ENCODE peak calls at places on chromosome 14, in seven cellular contexts. One of them, this sample, is unnamed.

GRCh38 chr14:51139221-51139681 is 44.3 kb upstream of the TRIM9 start:
- DNase-seq in GM12878: no peak
- DNase-seq in NT2/D1: no peak
- DNase-seq in HepG2: no peak
- DNase-seq in HCT116: no peak
- DNase-seq in H1: no peak
- DNase-seq in K562: no peak
- DNase-seq in this sample: no peak

GRCh38 chr14:50001146-50001998 is 108.5 kb downstream of the ARF6 start:
- DNase-seq in NT2/D1: no peak
- DNase-seq in H1: no peak
- DNase-seq in K562: peak
- DNase-seq in HCT116: peak
- DNase-seq in HepG2: peak
- DNase-seq in GM12878: no peak
- DNase-seq in this sample: no peak

GRCh38 chr14:102902523-102903247 is 19.8 kb upstream of the AMN start:
- DNase-seq in HepG2: no peak
- DNase-seq in NT2/D1: no peak
- DNase-seq in K562: no peak
- DNase-seq in GM12878: no peak
- DNase-seq in H1: no peak
- DNase-seq in HCT116: no peak
- DNase-seq in this sample: peak

GRCh38 chr14:105138551-105139111 is 29.9 kb downstream of the JAG2 start:
- DNase-seq in H1: no peak
- DNase-seq in HepG2: no peak
- DNase-seq in GM12878: no peak
- DNase-seq in NT2/D1: no peak
- DNase-seq in K562: no peak
- DNase-seq in HCT116: no peak
- DNase-seq in this sample: no peak

GRCh38 chr14:105053996-105054395 is 11.2 kb downstream of the GPR132 start:
- DNase-seq in HepG2: no peak
- DNase-seq in H1: no peak
- DNase-seq in GM12878: no peak
- DNase-seq in HCT116: no peak
- DNase-seq in NT2/D1: no peak
- DNase-seq in K562: no peak
- DNase-seq in this sample: peak

GRCh38 chr14:97692084-97692483 is 894.9 kb downstream of the VRK1 start:
- DNase-seq in NT2/D1: no peak
- DNase-seq in HCT116: no peak
- DNase-seq in HepG2: no peak
- DNase-seq in GM12878: no peak
- DNase-seq in H1: no peak
- DNase-seq in K562: no peak
- DNase-seq in this sample: no peak

GRCh38 chr14:102120888-102121287 is 18.8 kb upstream of the WDR20 start:
- DNase-seq in K562: no peak
- DNase-seq in GM12878: no peak
- DNase-seq in NT2/D1: no peak
- DNase-seq in HCT116: no peak
- DNase-seq in HepG2: no peak
- DNase-seq in H1: no peak
- DNase-seq in this sample: no peak

GRCh38 chr14:34301107-34301734 is 160.8 kb downstream of the SPTSSA start:
- DNase-seq in H1: no peak
- DNase-seq in NT2/D1: peak
- DNase-seq in K562: peak
- DNase-seq in GM12878: peak
- DNase-seq in HepG2: peak
- DNase-seq in HCT116: peak
- DNase-seq in this sample: peak

GRCh38 chr14:75317148-75317547 is 38.5 kb downstream of the FOS start:
- DNase-seq in HepG2: no peak
- DNase-seq in GM12878: no peak
- DNase-seq in K562: no peak
- DNase-seq in H1: no peak
- DNase-seq in HCT116: no peak
- DNase-seq in NT2/D1: no peak
- DNase-seq in this sample: no peak

GRCh38 chr14:24042733-24043132 is 9.1 kb upstream of the CARMIL3 start:
- DNase-seq in HepG2: no peak
- DNase-seq in HCT116: no peak
- DNase-seq in H1: no peak
- DNase-seq in K562: no peak
- DNase-seq in GM12878: no peak
- DNase-seq in NT2/D1: no peak
- DNase-seq in this sample: no peak

DNA sequence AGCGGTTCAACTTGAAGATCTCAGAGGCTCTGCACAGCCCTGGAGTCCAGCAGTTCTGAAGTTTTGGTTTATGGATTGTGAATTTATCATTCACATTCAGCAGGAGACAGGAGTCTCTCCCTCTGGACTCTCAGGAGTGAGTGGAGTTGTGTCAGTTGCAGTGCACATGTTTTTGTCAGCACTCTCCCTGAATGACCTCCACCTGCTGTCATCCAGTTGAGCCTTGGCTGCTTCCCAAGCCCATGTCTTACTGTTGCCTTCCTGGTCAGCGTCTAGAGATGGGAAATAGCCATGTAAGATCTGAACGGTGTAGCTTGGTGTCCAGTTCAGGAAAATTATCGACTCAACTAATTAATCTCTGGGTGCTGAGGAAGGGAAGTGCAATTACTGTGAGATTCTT is 133.2 kb downstream of the PRKCH start:
- DNase-seq in H1: no peak
- DNase-seq in GM12878: no peak
- DNase-seq in K562: no peak
- DNase-seq in NT2/D1: no peak
- DNase-seq in HepG2: no peak
- DNase-seq in HCT116: no peak
- DNase-seq in this sample: no peak
- TF ChIP-seq YY1 in H1: no peak
- TF ChIP-seq YY1 in GM12878: no peak
- TF ChIP-seq YY1 in K562: no peak
- TF ChIP-seq YY1 in NT2/D1: no peak
- TF ChIP-seq YY1 in HepG2: no peak
- TF ChIP-seq YY1 in HCT116: no peak
- TF ChIP-seq YY1 in this sample: no peak

DNA sequence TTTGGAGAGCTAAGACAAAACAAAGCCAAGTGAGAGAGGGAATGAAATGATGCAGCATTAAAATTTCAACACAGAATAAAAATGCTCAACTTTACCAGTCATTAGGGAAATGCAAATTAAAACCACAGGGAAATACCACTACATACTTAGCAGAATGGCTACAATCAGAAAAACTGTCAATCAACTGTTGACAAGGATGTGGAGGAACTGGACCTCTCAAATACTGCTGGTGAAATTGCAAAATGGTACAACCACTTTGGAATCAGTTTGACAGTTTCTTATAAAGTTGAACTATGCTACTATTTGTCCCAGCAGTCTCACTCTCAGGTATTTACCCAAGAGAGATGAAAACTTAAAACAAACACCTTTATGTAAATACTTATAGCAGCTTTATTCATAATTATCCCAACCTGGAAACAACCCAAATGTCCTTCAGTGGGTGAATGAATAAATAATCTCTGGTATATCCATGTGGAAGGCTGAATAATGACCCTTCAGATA is 43.7 kb upstream of the KTN1 start:
- DNase-seq in NT2/D1: no peak
- DNase-seq in HepG2: no peak
- DNase-seq in H1: no peak
- DNase-seq in HCT116: no peak
- DNase-seq in K562: no peak
- DNase-seq in GM12878: no peak
- DNase-seq in this sample: no peak
- TF ChIP-seq YY1 in NT2/D1: no peak
- TF ChIP-seq YY1 in HepG2: no peak
- TF ChIP-seq YY1 in H1: no peak
- TF ChIP-seq YY1 in HCT116: no peak
- TF ChIP-seq YY1 in K562: no peak
- TF ChIP-seq YY1 in GM12878: no peak
- TF ChIP-seq YY1 in this sample: no peak

GRCh38 chr14:22614240-22614799 is 16.2 kb downstream of the ABHD4 start:
- DNase-seq in HCT116: peak
- DNase-seq in H1: no peak
- DNase-seq in GM12878: no peak
- DNase-seq in K562: no peak
- DNase-seq in NT2/D1: no peak
- DNase-seq in HepG2: peak
- DNase-seq in this sample: no peak
- TF ChIP-seq YY1 in HCT116: no peak
- TF ChIP-seq YY1 in H1: no peak
- TF ChIP-seq YY1 in GM12878: no peak
- TF ChIP-seq YY1 in K562: no peak
- TF ChIP-seq YY1 in NT2/D1: no peak
- TF ChIP-seq YY1 in HepG2: no peak
- TF ChIP-seq YY1 in this sample: no peak

DNA sequence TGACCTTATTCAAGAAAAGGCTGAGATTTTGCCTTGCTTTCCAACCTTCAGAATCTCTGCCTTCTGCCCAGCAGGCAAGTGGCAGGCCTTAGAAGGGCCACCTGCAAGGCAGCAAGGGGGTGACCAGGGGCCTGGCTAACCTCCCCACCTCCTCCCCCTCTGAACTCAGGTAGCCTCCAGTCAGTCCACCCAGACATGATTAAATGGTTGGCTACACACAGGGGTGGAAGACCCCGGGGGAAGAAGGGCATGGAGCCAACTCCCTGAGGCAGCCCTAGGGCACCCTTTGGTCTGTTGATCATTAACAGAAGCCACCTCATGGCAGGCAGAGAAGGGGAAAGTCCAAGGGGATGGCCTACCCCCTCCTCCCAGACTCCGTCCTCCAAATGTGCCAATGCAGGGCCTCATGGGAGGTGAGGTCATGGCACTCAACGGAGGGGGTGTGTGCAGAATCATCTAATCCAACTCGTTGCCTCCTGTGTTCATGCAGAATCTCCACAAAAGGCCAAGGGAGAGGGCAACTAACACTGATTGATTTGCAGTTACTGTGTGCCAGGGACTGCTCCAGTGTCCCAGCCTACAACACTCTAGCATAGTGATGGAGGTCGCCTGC is 8.5 kb downstream of the ZFP36L1 start:
- DNase-seq in HepG2: peak
- DNase-seq in HCT116: no peak
- DNase-seq in K562: no peak
- DNase-seq in H1: no peak
- DNase-seq in NT2/D1: no peak
- DNase-seq in GM12878: no peak
- DNase-seq in this sample: no peak
- TF ChIP-seq YY1 in HepG2: peak
- TF ChIP-seq YY1 in HCT116: no peak
- TF ChIP-seq YY1 in K562: no peak
- TF ChIP-seq YY1 in H1: no peak
- TF ChIP-seq YY1 in NT2/D1: no peak
- TF ChIP-seq YY1 in GM12878: no peak
- TF ChIP-seq YY1 in this sample: no peak

GRCh38 chr14:80844872-80845271 is 96.7 kb downstream of the CEP128 start:
- DNase-seq in HCT116: no peak
- DNase-seq in HepG2: no peak
- DNase-seq in H1: no peak
- DNase-seq in K562: peak
- DNase-seq in NT2/D1: no peak
- DNase-seq in GM12878: no peak
- DNase-seq in this sample: no peak

GRCh38 chr14:80850197-80850814 is 91.2 kb downstream of the CEP128 start:
- DNase-seq in HepG2: peak
- DNase-seq in H1: no peak
- DNase-seq in K562: peak
- DNase-seq in HCT116: peak
- DNase-seq in NT2/D1: peak
- DNase-seq in GM12878: no peak
- DNase-seq in this sample: peak

GRCh38 chr14:80847093-80847492 is 94.4 kb downstream of the CEP128 start:
- DNase-seq in HCT116: no peak
- DNase-seq in NT2/D1: no peak
- DNase-seq in GM12878: no peak
- DNase-seq in K562: no peak
- DNase-seq in H1: no peak
- DNase-seq in HepG2: no peak
- DNase-seq in this sample: no peak

DNA sequence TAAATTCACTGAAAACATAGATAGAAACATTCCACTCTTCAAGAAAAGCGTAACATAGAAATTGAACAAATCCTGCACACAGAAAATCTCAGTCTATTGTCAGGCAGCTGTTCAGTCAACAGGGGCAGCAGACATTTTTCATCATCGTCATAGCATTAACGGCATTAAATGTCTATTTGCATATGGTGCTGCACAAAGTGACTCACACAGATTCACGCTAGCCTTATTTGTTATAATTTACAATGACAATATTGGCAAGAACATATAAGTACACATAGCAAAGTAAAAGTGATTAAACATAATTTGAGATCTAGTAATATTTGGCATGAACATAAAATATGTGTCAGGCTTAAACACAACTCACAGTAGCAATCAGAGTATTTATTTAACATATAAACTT is 95.7 kb downstream of the CEP128 start:
- DNase-seq in HCT116: no peak
- DNase-seq in HepG2: no peak
- DNase-seq in NT2/D1: no peak
- DNase-seq in H1: no peak
- DNase-seq in K562: no peak
- DNase-seq in GM12878: no peak
- DNase-seq in this sample: no peak
- TF ChIP-seq YY1 in HCT116: no peak
- TF ChIP-seq YY1 in HepG2: no peak
- TF ChIP-seq YY1 in NT2/D1: no peak
- TF ChIP-seq YY1 in H1: no peak
- TF ChIP-seq YY1 in K562: no peak
- TF ChIP-seq YY1 in GM12878: no peak
- TF ChIP-seq YY1 in this sample: no peak

DNA sequence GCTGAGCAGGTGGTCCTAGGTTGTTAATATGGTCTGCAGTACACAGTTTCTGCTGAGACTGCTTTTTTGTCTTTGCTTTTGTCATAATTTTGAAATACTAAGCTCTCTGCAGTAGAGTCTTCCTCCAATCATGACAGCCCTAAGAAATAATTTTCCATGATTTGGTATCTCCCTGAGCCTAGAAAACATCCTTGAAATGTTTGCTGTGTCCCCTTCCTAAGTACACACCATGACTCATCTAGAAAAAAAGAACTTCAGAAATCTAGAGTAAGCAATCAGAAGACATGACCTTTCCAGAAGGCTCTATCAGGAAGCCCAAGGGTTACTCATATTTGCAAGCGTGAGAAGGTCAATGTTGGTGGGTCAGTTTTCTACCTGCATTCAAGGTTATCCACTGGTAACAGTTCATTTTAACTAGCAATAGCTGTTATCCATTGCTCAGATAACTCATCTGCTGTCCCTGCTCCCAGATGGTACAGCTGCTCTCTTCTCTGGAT is 16.4 kb downstream of the DAD1 start:
- DNase-seq in K562: no peak
- DNase-seq in HepG2: peak
- DNase-seq in HCT116: no peak
- DNase-seq in GM12878: no peak
- DNase-seq in NT2/D1: no peak
- DNase-seq in H1: no peak
- DNase-seq in this sample: no peak
- TF ChIP-seq YY1 in K562: no peak
- TF ChIP-seq YY1 in HepG2: no peak
- TF ChIP-seq YY1 in HCT116: no peak
- TF ChIP-seq YY1 in GM12878: no peak
- TF ChIP-seq YY1 in NT2/D1: no peak
- TF ChIP-seq YY1 in H1: no peak
- TF ChIP-seq YY1 in this sample: no peak